ENCODE peak calls at places on chromosomes 6 and 20, in six cellular contexts. D is GM06990, O is HL-60, U is BJ, K is endodermal cell, N is cardiac fibroblast. G is an unnamed sample.
A peak's percentile ranks its signal among the peaks of the same experiment; 100 is the strongest.

GRCh38 chr20:45235995-45236394 is 14.8 kb downstream of the SEMG2 start:
- DNase-seq in D (no peak), O (no peak), U (no peak), K (peak; percentile 86), N (no peak), G (no peak)

GRCh38 chr6:158014505-158015187 is 33.0 kb downstream of the SYNJ2 start:
- DNase-seq in D (no peak), O (no peak), U (no peak), K (peak; percentile 34), N (no peak), G (peak; percentile 35)

GRCh38 chr6:165298426-165298825 is 11.0 kb downstream of the C6orf118 start:
- DNase-seq in D (no peak), O (no peak), U (no peak), K (no peak), N (no peak), G (no peak)

GRCh38 chr6:116323863-116324262 is 44.1 kb upstream of the TSPYL1 start:
- DNase-seq in D (no peak), O (no peak), U (no peak), K (peak; percentile 66), N (no peak), G (no peak)

GRCh38 chr20:59421089-59421488 is 120.7 kb downstream of the EDN3 start:
- DNase-seq in D (no peak), O (no peak), U (no peak), K (no peak), N (no peak), G (no peak)

GRCh38 chr6:34378470-34378869 is 14.0 kb downstream of the NUDT3 start:
- DNase-seq in D (no peak), O (no peak), U (no peak), K (no peak), N (no peak), G (peak; percentile 13)

GRCh38 chr6:36912583-36912982 is 26.8 kb downstream of the C6orf89 start:
- DNase-seq in D (peak; percentile 39), O (no peak), U (peak; percentile 84), K (no peak), N (peak; percentile 70), G (peak; percentile 90)

GRCh38 chr20:5191829-5192569 is 65.2 kb downstream of the CDS2 start:
- DNase-seq in D (peak; percentile 64), O (peak; percentile 59), U (peak; percentile 28), K (peak; percentile 75), N (peak; percentile 86), G (peak; percentile 77)

GRCh38 chr6:87200469-87201174 is 45.3 kb downstream of the ZNF292 start:
- DNase-seq in D (no peak), O (peak; percentile 61), U (no peak), K (no peak), N (peak; percentile 47), G (peak; percentile 79)

GRCh38 chr6:138520463-138520862 is 21.2 kb upstream of the NHSL1 start:
- DNase-seq in D (no peak), O (no peak), U (no peak), K (no peak), N (peak; percentile 56), G (peak; percentile 49)

GRCh38 chr20:61556116-61556515 is 304.1 kb downstream of the CDH4 start:
- DNase-seq in D (no peak), O (no peak), U (peak; percentile 76), K (no peak), N (peak; percentile 32), G (peak; percentile 95)

GRCh38 chr6:168124161-168124560 is 45.1 kb upstream of the FRMD1 start:
- DNase-seq in D (no peak), O (no peak), U (no peak), K (peak; percentile 26), N (no peak), G (no peak)

GRCh38 chr6:144344651-144345050 is 59.5 kb downstream of the UTRN start:
- DNase-seq in D (no peak), O (no peak), U (no peak), K (no peak), N (no peak), G (no peak)

GRCh38 chr20:63005862-63006564 is 751 bp downstream of the BHLHE23 start:
- DNase-seq in D (no peak), O (no peak), U (no peak), K (peak; percentile 77), N (peak; percentile 18), G (peak; percentile 11)

GRCh38 chr6:170394980-170395379 is 88.4 kb downstream of the FAM120B start:
- DNase-seq in D (no peak), O (no peak), U (no peak), K (no peak), N (no peak), G (no peak)

GRCh38 chr20:23686046-23686750 is 2.6 kb downstream of the CST4 start:
- DNase-seq in D (no peak), O (no peak), U (no peak), K (no peak), N (no peak), G (no peak)

GRCh38 chr20:62678553-62678952 is 30.1 kb upstream of the NTSR1 start:
- DNase-seq in D (no peak), O (peak; percentile 93), U (no peak), K (no peak), N (no peak), G (no peak)

DNA sequence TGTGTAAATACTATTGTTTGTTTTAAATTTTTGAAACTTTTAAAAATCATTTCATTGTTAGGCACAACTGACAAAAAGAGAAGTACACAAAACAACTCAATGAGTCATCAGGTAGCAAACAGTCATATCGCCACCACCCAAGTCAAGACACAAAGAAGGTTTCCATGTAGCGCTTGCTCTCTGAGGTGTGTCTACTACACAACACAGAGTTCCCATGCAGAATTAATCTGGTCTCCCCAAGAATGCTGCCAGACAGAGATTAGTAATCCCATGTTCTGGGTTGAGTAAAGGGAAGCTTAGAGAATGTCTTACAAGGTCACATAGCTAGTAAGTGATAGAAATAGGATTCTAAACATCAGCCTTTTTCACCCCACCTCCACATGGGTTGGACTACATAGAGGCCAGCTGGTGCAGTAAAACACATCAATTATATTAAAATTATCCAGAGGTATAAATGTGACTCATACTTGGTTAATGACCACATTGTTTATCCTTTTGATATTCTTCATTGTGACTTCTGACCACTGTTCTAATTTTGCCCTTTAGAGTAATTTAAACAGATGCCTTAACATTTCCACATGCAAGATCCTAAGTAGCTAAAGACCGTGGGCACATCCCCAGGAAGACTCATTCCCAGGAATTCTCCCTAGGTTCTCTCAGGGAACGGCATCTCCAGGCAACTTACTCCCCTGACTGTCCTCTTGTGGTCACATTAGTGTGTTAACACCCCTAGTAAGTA is 413.5 kb downstream of the PRKN start:
- DNase-seq in D (no peak), O (no peak), U (no peak), K (no peak), N (no peak), G (no peak)
- TF ChIP-seq CTCF in D (no peak), O (no peak), U (no peak), K (no peak), N (no peak), G (no peak)

GRCh38 chr6:109008537-109008950 is 86.1 kb downstream of the SESN1 start:
- DNase-seq in D (peak; percentile 5), O (no peak), U (no peak), K (no peak), N (no peak), G (peak; percentile 37)

GRCh38 chr6:109006818-109007217 is 87.8 kb downstream of the SESN1 start:
- DNase-seq in D (no peak), O (no peak), U (no peak), K (no peak), N (no peak), G (no peak)

GRCh38 chr6:109008061-109008460 is 86.6 kb downstream of the SESN1 start:
- DNase-seq in D (peak; percentile 28), O (no peak), U (no peak), K (no peak), N (no peak), G (no peak)

GRCh38 chr6:109008951-109009760 is 85.5 kb downstream of the SESN1 start:
- DNase-seq in D (peak; percentile 85), O (peak; percentile 85), U (peak; percentile 32), K (peak; percentile 96), N (peak; percentile 92), G (peak; percentile 86)

DNA sequence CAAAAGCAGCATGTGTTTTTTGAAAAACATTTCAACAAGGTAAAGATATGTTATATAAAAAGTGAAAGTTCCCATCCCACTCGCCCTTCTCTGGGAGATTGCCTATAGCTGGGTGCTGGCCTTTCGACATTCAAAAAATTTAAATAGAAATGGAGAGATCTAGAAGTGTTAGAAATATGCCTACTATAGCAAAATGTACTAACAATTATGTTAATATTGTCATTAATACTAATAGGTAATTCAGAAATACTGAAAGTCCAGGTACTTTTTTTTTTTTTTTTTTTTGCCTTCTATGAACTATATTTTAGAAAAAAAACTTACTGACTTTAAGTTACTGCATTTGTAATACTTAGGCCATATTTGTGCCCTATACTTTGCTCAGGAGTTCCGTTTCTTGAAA is 87.1 kb downstream of the SESN1 start:
- DNase-seq in D (no peak), O (no peak), U (no peak), K (no peak), N (no peak), G (no peak)
- H3K4me3 ChIP-seq in D (no peak overlapping the region), O (no peak overlapping the region), U (no peak overlapping the region), K (peak overlapping the region; percentile 86), N (no peak overlapping the region), G (peak overlapping the region; percentile 79)

GRCh38 chr20:43389839-43390626 is 67.7 kb upstream of the SRSF6 start:
- DNase-seq in D (no peak), O (no peak), U (no peak), K (peak; percentile 87), N (no peak), G (no peak)
- TF ChIP-seq CTCF in D (peak; percentile 54), O (no peak), U (peak; percentile 61), K (peak; percentile 97), N (peak; percentile 16), G (peak; percentile 47)

GRCh38 chr6:29558439-29559079 is 973 bp downstream of the UBD start:
- DNase-seq in D (no peak), O (no peak), U (no peak), K (no peak), N (no peak), G (no peak)
- H3K4me3 ChIP-seq in D (no peak overlapping the region), O (no peak overlapping the region), U (no peak overlapping the region), K (no peak overlapping the region), N (no peak overlapping the region), G (no peak overlapping the region)

GRCh38 chr6:68196645-68197044 is 438.4 kb upstream of the ADGRB3 start:
- DNase-seq in D (no peak), O (peak; percentile 15), U (no peak), K (no peak), N (peak; percentile 48), G (peak; percentile 2)
- TF ChIP-seq CTCF in D (peak; percentile 54), O (no peak), U (peak; percentile 5), K (peak; percentile 67), N (peak; percentile 30), G (peak; percentile 3)

GRCh38 chr20:31684153-31685003 is 38.3 kb downstream of the BCL2L1 start:
- DNase-seq in D (no peak), O (peak; percentile 31), U (no peak), K (no peak), N (no peak), G (no peak)
- H3K4me3 ChIP-seq in D (peak overlapping the region; percentile 11), O (no peak overlapping the region), U (no peak overlapping the region), K (no peak overlapping the region), N (no peak overlapping the region), G (no peak overlapping the region)